ENCODE peak calls at places on chromosome 3, in nine cellular contexts. N is AML-193, U is colonic mucosa, D is activated B cell treated with CpG ODN at 0.5 μM for 24 hours, F is COR-L47, L is Karpas-422, T is T47D, R is stomach, Y is AG09319. H is an unnamed sample.
A peak's percentile ranks its signal among the peaks of the same experiment; 100 is the strongest.

GRCh38 chr3:186260726-186261125 is 101.3 kb downstream of the DGKG start:
- DNase-seq in N (no peak), L (no peak), D (no peak), T (no peak), F (no peak), R (no peak), U (no peak), Y (no peak), H (no peak)

GRCh38 chr3:112090899-112091586 is 4.9 kb downstream of the C3orf52 start:
- DNase-seq in L (no peak), R (peak; percentile 44), D (no peak), N (no peak), T (no peak), Y (no peak), U (peak; percentile 55), F (no peak), H (no peak)

GRCh38 chr3:99549220-99549619 is 89.2 kb upstream of the COL8A1 start:
- DNase-seq in N (no peak), U (no peak), R (no peak), F (no peak), L (no peak), D (no peak), T (no peak), Y (no peak), H (no peak)

GRCh38 chr3:195033531-195034091 is 237.3 kb downstream of the XXYLT1 start:
- DNase-seq in U (peak; percentile 53), L (no peak), F (peak; percentile 18), R (peak; percentile 80), T (peak; percentile 72), D (no peak), N (no peak), Y (no peak), H (peak; percentile 73)

GRCh38 chr3:58237940-58238681 is 519 bp downstream of the ABHD6 start:
- DNase-seq in T (peak; percentile 26), Y (no peak), L (peak; percentile 79), R (peak; percentile 62), U (peak; percentile 71), F (no peak), N (peak; percentile 68), D (peak; percentile 45), H (peak; percentile 38)

GRCh38 chr3:50126287-50127211 is 28.6 kb upstream of the SEMA3F start:
- DNase-seq in U (no peak), N (no peak), L (no peak), Y (no peak), R (peak; percentile 65), T (peak; percentile 66), F (no peak), D (no peak), H (no peak)

GRCh38 chr3:151203053-151203420 is at the start of gene GPR171:
- DNase-seq in L (no peak), T (no peak), D (no peak), F (no peak), U (no peak), N (no peak), Y (no peak), R (no peak), H (no peak)

GRCh38 chr3:127049390-127049789 is 66.5 kb downstream of the PLXNA1 start:
- DNase-seq in L (no peak), T (no peak), R (no peak), F (no peak), U (no peak), N (no peak), Y (no peak), D (no peak), H (no peak)

GRCh38 chr3:38136272-38136806 is 588 bp downstream of the ACAA1 start:
- DNase-seq in Y (no peak), R (peak; percentile 30), N (peak; percentile 27), T (no peak), F (no peak), U (peak; percentile 53), D (no peak), L (no peak), H (no peak)

GRCh38 chr3:105867690-105868449 is 942 bp downstream of the CBLB start:
- DNase-seq in N (peak; percentile 45), Y (no peak), L (peak; percentile 70), U (no peak), R (no peak), F (no peak), T (no peak), D (no peak), H (no peak)

GRCh38 chr3:177451277-177451880 is 254.1 kb upstream of the TBL1XR1 start:
- DNase-seq in Y (no peak), T (no peak), R (no peak), L (no peak), F (no peak), U (no peak), D (no peak), N (no peak), H (no peak)

GRCh38 chr3:178083906-178084823 is 452.1 kb upstream of the KCNMB2 start:
- DNase-seq in T (no peak), Y (no peak), F (peak; percentile 70), U (no peak), N (no peak), D (no peak), R (no peak), L (no peak), H (no peak)

GRCh38 chr3:172553526-172554252 is 30.5 kb upstream of the TNFSF10 start:
- DNase-seq in U (peak; percentile 11), R (no peak), F (no peak), L (no peak), D (no peak), N (no peak), T (no peak), Y (no peak), H (no peak)

GRCh38 chr3:43968465-43968864 is 273.2 kb upstream of the TOPAZ1 start:
- DNase-seq in D (no peak), T (no peak), N (no peak), L (peak; percentile 55), Y (no peak), R (no peak), F (no peak), U (no peak), H (no peak)

GRCh38 chr3:49916686-49917085 is 12.9 kb downstream of the MON1A start:
- DNase-seq in R (no peak), Y (no peak), N (peak; percentile 2), L (no peak), F (no peak), U (no peak), D (no peak), T (no peak), H (no peak)

GRCh38 chr3:197899833-197900478 is 50.0 kb upstream of the RPL35A start:
- DNase-seq in N (no peak), U (no peak), Y (no peak), R (no peak), T (no peak), D (no peak), L (no peak), F (no peak), H (no peak)

GRCh38 chr3:4722103-4722502 is 229.0 kb downstream of the ITPR1 start:
- DNase-seq in U (peak; percentile 62), R (no peak), F (no peak), T (peak; percentile 44), L (peak; percentile 51), Y (no peak), D (no peak), N (peak; percentile 88), H (peak; percentile 49)

GRCh38 chr3:65732060-65732933 is 306.4 kb downstream of the MAGI1 start:
- DNase-seq in L (peak; percentile 80), Y (peak; percentile 42), R (no peak), U (peak; percentile 30), T (no peak), D (no peak), N (peak; percentile 32), F (no peak), H (peak; percentile 12)

GRCh38 chr3:65202395-65202794 is 514.6 kb upstream of the ADAMTS9 start:
- DNase-seq in T (no peak), L (no peak), R (no peak), U (no peak), Y (no peak), N (no peak), D (no peak), F (no peak), H (no peak)

GRCh38 chr3:157226173-157226847 is 66.4 kb upstream of the CCNL1 start:
- DNase-seq in L (no peak), U (no peak), N (peak; percentile 15), T (no peak), Y (no peak), F (no peak), D (no peak), R (no peak), H (no peak)

GRCh38 chr3:197430961-197431910 is 124.5 kb downstream of the BDH1 start:
- DNase-seq in L (no peak), T (no peak), R (no peak), F (no peak), U (no peak), D (no peak), N (no peak), Y (no peak), H (no peak)

GRCh38 chr3:23835807-23836206 is 30.1 kb downstream of the UBE2E1 start:
- DNase-seq in T (no peak), R (no peak), U (no peak), N (no peak), D (no peak), L (no peak), Y (no peak), F (no peak), H (no peak)

GRCh38 chr3:9965200-9965875 is 13.1 kb upstream of the PRRT3 start:
- DNase-seq in L (no peak), Y (no peak), F (no peak), N (no peak), T (no peak), D (no peak), R (no peak), U (no peak), H (no peak)

GRCh38 chr3:137041251-137041650 is 83.5 kb downstream of the IL20RB start:
- DNase-seq in U (no peak), L (no peak), Y (no peak), R (no peak), T (no peak), F (no peak), N (no peak), D (no peak), H (no peak)

GRCh38 chr3:125039897-125040175 is 16.0 kb downstream of the HEG1 start:
- DNase-seq in N (no peak), T (no peak), Y (no peak), U (no peak), L (no peak), F (no peak), D (no peak), R (no peak), H (no peak)

GRCh38 chr3:178900244-178900643 is 171.4 kb downstream of the ZMAT3 start:
- DNase-seq in Y (no peak), D (no peak), L (no peak), U (no peak), F (peak; percentile 95), N (no peak), R (no peak), T (no peak), H (no peak)

GRCh38 chr3:69364354-69364753 is 21.5 kb downstream of the FRMD4B start:
- DNase-seq in D (no peak), F (no peak), N (no peak), L (no peak), R (no peak), T (no peak), U (no peak), Y (no peak), H (no peak)

GRCh38 chr3:159938712-159939111 is 49.9 kb upstream of the IL12A start:
- DNase-seq in D (no peak), L (no peak), N (no peak), R (no peak), T (no peak), U (no peak), Y (no peak), F (no peak), H (no peak)

GRCh38 chr3:4899654-4900236 is 79.5 kb upstream of the BHLHE40 start:
- DNase-seq in D (no peak), Y (no peak), R (no peak), L (no peak), U (peak; percentile 28), T (no peak), F (no peak), N (no peak), H (peak; percentile 40)

GRCh38 chr3:31312400-31312799 is 220.3 kb upstream of the STT3B start:
- DNase-seq in T (no peak), N (peak; percentile 4), D (no peak), U (no peak), Y (no peak), L (no peak), R (no peak), F (no peak), H (no peak)

GRCh38 chr3:176919836-176920760 is 277.2 kb downstream of the TBL1XR1 start:
- DNase-seq in U (no peak), F (peak; percentile 95), N (no peak), T (no peak), L (no peak), Y (no peak), R (no peak), D (no peak), H (no peak)